ENCODE peak calls at places on chromosomes 11 and 22, in six cellular contexts. One of them, this sample, is unnamed.

GRCh38 chr11:83051760-83052671 is 19.7 kb downstream of the RAB30 start:
- DNase-seq in A549: peak
- DNase-seq in cardiac septum: no peak
- DNase-seq in amniotic stem cell: peak
- DNase-seq in nephron progenitor cell: peak
- DNase-seq in fibroblast of lung: peak
- DNase-seq in this sample: peak

GRCh38 chr11:1295086-1295485 is 14.3 kb downstream of the TOLLIP start:
- DNase-seq in A549: no peak
- DNase-seq in cardiac septum: peak
- DNase-seq in amniotic stem cell: no peak
- DNase-seq in nephron progenitor cell: no peak
- DNase-seq in fibroblast of lung: no peak
- DNase-seq in this sample: no peak

GRCh38 chr22:39129746-39130145 is 22.7 kb downstream of the CBX7 start:
- DNase-seq in A549: no peak
- DNase-seq in cardiac septum: no peak
- DNase-seq in amniotic stem cell: no peak
- DNase-seq in nephron progenitor cell: no peak
- DNase-seq in fibroblast of lung: no peak
- DNase-seq in this sample: no peak

GRCh38 chr22:33598821-33599220 is 321.5 kb downstream of the LARGE1 start:
- DNase-seq in A549: no peak
- DNase-seq in cardiac septum: no peak
- DNase-seq in amniotic stem cell: no peak
- DNase-seq in nephron progenitor cell: no peak
- DNase-seq in fibroblast of lung: no peak
- DNase-seq in this sample: no peak

GRCh38 chr11:59560702-59561469 is 49.5 kb downstream of the OR4D9 start:
- DNase-seq in A549: peak
- DNase-seq in cardiac septum: peak
- DNase-seq in amniotic stem cell: peak
- DNase-seq in nephron progenitor cell: peak
- DNase-seq in fibroblast of lung: peak
- DNase-seq in this sample: peak

GRCh38 chr11:18492888-18493287 is 33.9 kb downstream of the TSG101 start:
- DNase-seq in A549: no peak
- DNase-seq in cardiac septum: no peak
- DNase-seq in amniotic stem cell: no peak
- DNase-seq in nephron progenitor cell: no peak
- DNase-seq in fibroblast of lung: peak
- DNase-seq in this sample: no peak

GRCh38 chr22:42920101-42920820 is 63.2 kb upstream of the ARFGAP3 start:
- DNase-seq in A549: peak
- DNase-seq in cardiac septum: no peak
- DNase-seq in amniotic stem cell: no peak
- DNase-seq in nephron progenitor cell: no peak
- DNase-seq in fibroblast of lung: peak
- DNase-seq in this sample: peak

GRCh38 chr11:68008381-68009337 is 1.5 kb upstream of the ALDH3B1 start:
- DNase-seq in A549: no peak
- DNase-seq in cardiac septum: no peak
- DNase-seq in amniotic stem cell: no peak
- DNase-seq in nephron progenitor cell: no peak
- DNase-seq in fibroblast of lung: no peak
- DNase-seq in this sample: no peak

GRCh38 chr11:78318321-78318720 is 99.3 kb downstream of the GAB2 start:
- DNase-seq in A549: no peak
- DNase-seq in cardiac septum: no peak
- DNase-seq in amniotic stem cell: no peak
- DNase-seq in nephron progenitor cell: no peak
- DNase-seq in fibroblast of lung: no peak
- DNase-seq in this sample: no peak

GRCh38 chr11:102516179-102516578 is 14.4 kb downstream of the MMP7 start:
- DNase-seq in A549: no peak
- DNase-seq in cardiac septum: no peak
- DNase-seq in amniotic stem cell: no peak
- DNase-seq in nephron progenitor cell: no peak
- DNase-seq in fibroblast of lung: no peak
- DNase-seq in this sample: no peak

GRCh38 chr22:46672731-46673130 is 52.5 kb downstream of the GRAMD4 start:
- DNase-seq in A549: no peak
- DNase-seq in cardiac septum: no peak
- DNase-seq in amniotic stem cell: no peak
- DNase-seq in nephron progenitor cell: no peak
- DNase-seq in fibroblast of lung: no peak
- DNase-seq in this sample: no peak

GRCh38 chr11:34682822-34683221 is 61.9 kb downstream of the EHF start:
- DNase-seq in A549: peak
- DNase-seq in cardiac septum: no peak
- DNase-seq in amniotic stem cell: no peak
- DNase-seq in nephron progenitor cell: no peak
- DNase-seq in fibroblast of lung: peak
- DNase-seq in this sample: peak

GRCh38 chr11:116733959-116734517 is 38.7 kb downstream of the BUD13 start:
- DNase-seq in A549: no peak
- DNase-seq in cardiac septum: no peak
- DNase-seq in amniotic stem cell: no peak
- DNase-seq in nephron progenitor cell: no peak
- DNase-seq in fibroblast of lung: no peak
- DNase-seq in this sample: no peak

GRCh38 chr11:121082670-121083069 is 18.4 kb upstream of the TECTA start:
- DNase-seq in A549: no peak
- DNase-seq in cardiac septum: no peak
- DNase-seq in amniotic stem cell: no peak
- DNase-seq in nephron progenitor cell: peak
- DNase-seq in fibroblast of lung: no peak
- DNase-seq in this sample: peak

GRCh38 chr11:18720811-18721575 is 5.0 kb downstream of the IGSF22 start:
- DNase-seq in A549: peak
- DNase-seq in cardiac septum: peak
- DNase-seq in amniotic stem cell: peak
- DNase-seq in nephron progenitor cell: peak
- DNase-seq in fibroblast of lung: peak
- DNase-seq in this sample: peak

This sample was measured in mesenchymal stem cell.